ENCODE peak calls at places on chromosomes 1 and 21, in seven cellular contexts. N is neural progenitor cell, T is breast epithelium, J is GM12878, U is lower lobe of right lung, A is lower leg skin, X is cardiac muscle cell. M is an unnamed sample.
A peak's percentile ranks its signal among the peaks of the same experiment; 100 is the strongest.

GRCh38 chr1:21530368-21531016 is 21.3 kb downstream of the ALPL start:
- DNase-seq in N (peak; percentile 44), T (no peak), J (no peak), U (no peak), A (no peak), X (no peak), M (no peak)

GRCh38 chr1:229434641-229435051 is 752 bp upstream of the ACTA1 start:
- DNase-seq in N (peak; percentile 84), T (no peak), J (no peak), U (no peak), A (no peak), X (no peak), M (no peak)

GRCh38 chr1:17434016-17434415 is 5.5 kb downstream of the RCC2 start:
- DNase-seq in N (no peak), T (no peak), J (no peak), U (no peak), A (no peak), X (no peak), M (no peak)

GRCh38 chr1:152745289-152745704 is 12.5 kb upstream of the KPRP start:
- DNase-seq in N (no peak), T (no peak), J (no peak), U (no peak), A (no peak), X (no peak), M (no peak)

GRCh38 chr1:38013027-38013588 is 574 bp downstream of the UTP11 start:
- DNase-seq in N (no peak), T (no peak), J (no peak), U (peak; percentile 43), A (no peak), X (peak; percentile 76), M (peak; percentile 79)

GRCh38 chr1:24385160-24385939 is 28.2 kb downstream of the STPG1 start:
- DNase-seq in N (peak; percentile 43), T (peak; percentile 15), J (no peak), U (no peak), A (no peak), X (peak; percentile 58), M (peak; percentile 21)

GRCh38 chr1:8464377-8464776 is 146.5 kb downstream of the SLC45A1 start:
- DNase-seq in N (no peak), T (no peak), J (no peak), U (peak; percentile 76), A (no peak), X (no peak), M (no peak)

GRCh38 chr1:152162826-152163463 is 3.9 kb upstream of the RPTN start:
- DNase-seq in N (no peak), T (no peak), J (no peak), U (no peak), A (no peak), X (peak; percentile 80), M (peak; percentile 67)

GRCh38 chr1:91846007-91846620 is 39.8 kb downstream of the TGFBR3 start:
- DNase-seq in N (peak; percentile 28), T (no peak), J (no peak), U (no peak), A (peak; percentile 57), X (peak; percentile 86), M (peak; percentile 84)

GRCh38 chr21:37198989-37199924 is 67.9 kb downstream of the VPS26C start:
- DNase-seq in N (no peak), T (no peak), J (no peak), U (no peak), A (no peak), X (peak; percentile 42), M (peak; percentile 22)

GRCh38 chr21:22343721-22344120 is 1345.5 kb downstream of the NCAM2 start:
- DNase-seq in N (no peak), T (no peak), J (no peak), U (no peak), A (no peak), X (no peak), M (no peak)

GRCh38 chr1:1279028-1279427 is 1.2 kb upstream of the SCNN1D start:
- DNase-seq in N (no peak), T (no peak), J (no peak), U (no peak), A (no peak), X (no peak), M (no peak)

GRCh38 chr1:155261401-155261887 is 716 bp downstream of the SCAMP3 start:
- DNase-seq in N (no peak), T (no peak), J (no peak), U (no peak), A (no peak), X (no peak), M (no peak)

GRCh38 chr1:63787875-63788274 is 14.1 kb downstream of the ROR1 start:
- DNase-seq in N (peak; percentile 70), T (no peak), J (no peak), U (no peak), A (no peak), X (no peak), M (no peak)

GRCh38 chr21:33019885-33020557 is 5.7 kb upstream of the OLIG2 start:
- DNase-seq in N (peak; percentile 72), T (no peak), J (no peak), U (no peak), A (no peak), X (no peak), M (no peak)

GRCh38 chr1:169943963-169944526 is 50.3 kb upstream of the SCYL3 start:
- DNase-seq in N (no peak), T (no peak), J (no peak), U (no peak), A (no peak), X (no peak), M (no peak)

GRCh38 chr1:113456967-113457366 is 66.7 kb downstream of the MAGI3 start:
- DNase-seq in N (no peak), T (peak; percentile 17), J (no peak), U (no peak), A (peak; percentile 61), X (peak; percentile 93), M (peak; percentile 95)

GRCh38 chr21:19900149-19900548 is 1098.1 kb upstream of the NCAM2 start:
- DNase-seq in N (no peak), T (no peak), J (no peak), U (no peak), A (no peak), X (no peak), M (no peak)

GRCh38 chr1:182091083-182091482 is 29.6 kb upstream of the ZNF648 start:
- DNase-seq in N (no peak), T (no peak), J (no peak), U (no peak), A (no peak), X (no peak), M (no peak)

GRCh38 chr1:10965621-10966226 is 46.7 kb upstream of the TARDBP start:
- DNase-seq in N (no peak), T (no peak), J (peak; percentile 58), U (peak; percentile 86), A (no peak), X (peak; percentile 42), M (no peak)

DNA sequence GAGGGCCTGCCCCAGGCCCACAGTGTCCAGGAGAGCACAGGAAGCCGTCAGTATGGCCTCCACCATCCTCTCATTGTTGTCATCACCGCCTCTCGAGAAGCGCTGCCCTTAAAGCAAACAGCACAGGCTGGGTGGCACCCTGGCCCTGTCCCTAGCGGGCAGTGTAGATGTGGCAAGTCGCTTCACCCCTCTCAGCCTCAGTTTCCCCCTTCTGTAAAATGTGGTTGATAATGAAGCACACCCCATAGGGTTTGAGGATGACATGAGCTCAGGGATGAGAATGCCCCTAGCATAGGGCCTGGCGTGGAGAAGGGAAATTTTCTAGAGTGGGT is 13.4 kb downstream of the PLA2G2F start:
- DNase-seq in N (no peak), T (no peak), J (no peak), U (no peak), A (no peak), X (no peak), M (no peak)
- TF ChIP-seq CTCF in N (no peak), T (peak; percentile 0), J (no peak), U (no peak), A (no peak), X (peak; percentile 24), M (no peak)

GRCh38 chr1:242452573-242452972 is 71.9 kb downstream of the PLD5 start:
- DNase-seq in N (no peak), T (no peak), J (no peak), U (no peak), A (no peak), X (no peak), M (no peak)

GRCh38 chr1:242455052-242455361 is 69.5 kb downstream of the PLD5 start:
- DNase-seq in N (no peak), T (no peak), J (no peak), U (no peak), A (no peak), X (no peak), M (no peak)

GRCh38 chr1:242449211-242449610 is 75.3 kb downstream of the PLD5 start:
- DNase-seq in N (peak; percentile 13), T (no peak), J (no peak), U (no peak), A (no peak), X (no peak), M (no peak)

DNA sequence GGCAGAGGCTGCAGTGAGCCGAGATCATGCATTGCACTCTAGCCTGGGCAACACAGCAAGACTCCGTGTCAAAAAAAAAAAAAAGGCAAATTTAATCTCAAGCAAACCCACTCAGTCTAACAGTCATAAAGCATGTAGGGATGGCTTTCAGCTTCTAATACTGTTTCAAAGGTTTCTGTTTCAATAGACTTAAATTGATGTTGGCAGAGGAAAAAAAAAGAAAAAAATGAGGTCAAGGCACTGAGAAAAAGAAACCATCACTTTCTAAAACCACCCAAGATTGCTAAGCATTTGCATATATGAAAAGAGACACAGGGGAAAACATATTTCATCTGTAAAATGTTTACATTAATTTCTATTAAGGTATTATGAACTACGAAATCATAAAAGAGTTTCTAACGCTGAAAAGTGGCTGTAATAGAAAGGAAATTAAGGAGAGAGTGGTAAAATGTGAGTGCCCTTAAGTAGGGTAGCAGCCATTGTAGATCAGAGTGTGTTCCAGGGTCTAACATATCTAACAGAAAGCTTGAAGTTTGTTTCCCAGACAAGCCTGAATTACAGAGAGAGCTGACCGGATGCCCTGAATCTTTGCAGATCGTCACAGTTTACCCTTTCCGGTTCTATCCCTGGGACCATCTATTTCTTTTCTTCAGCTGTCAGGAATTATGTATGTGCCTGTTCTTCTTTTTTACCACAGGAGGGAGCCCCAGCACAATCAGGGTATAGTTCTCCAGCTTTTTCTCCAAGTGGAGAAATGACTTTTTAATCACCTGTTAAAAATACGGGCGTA is 70.0 kb downstream of the PLD5 start:
- DNase-seq in N (peak; percentile 57), T (no peak), J (no peak), U (no peak), A (no peak), X (peak; percentile 44), M (peak; percentile 47)
- H3K4me3 ChIP-seq in N (no peak overlapping the region), T (no peak overlapping the region), J (no peak overlapping the region), U (no peak overlapping the region), A (no peak overlapping the region), X (no peak overlapping the region), M (no peak overlapping the region)

DNA sequence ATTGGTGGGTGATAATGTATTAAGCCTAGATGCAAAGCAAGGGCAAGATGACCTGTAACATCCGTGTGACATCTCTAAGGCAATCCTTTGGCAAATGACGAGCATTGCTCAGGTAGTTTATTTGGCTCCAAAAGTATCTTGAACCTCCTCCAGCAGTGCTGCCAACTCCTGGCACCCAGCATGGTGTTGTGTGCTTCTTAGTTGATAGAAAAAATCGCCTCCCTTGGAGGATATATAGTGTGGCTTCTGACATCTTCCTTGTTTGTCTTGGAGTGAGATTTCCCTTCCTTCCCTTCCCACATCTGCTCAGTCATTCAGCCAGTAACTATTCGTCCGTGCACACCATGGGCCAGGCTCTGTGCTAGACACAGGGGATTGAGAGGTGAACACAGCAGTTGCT is 121.8 kb downstream of the TOMM20 start:
- DNase-seq in N (no peak), T (peak; percentile 78), J (no peak), U (no peak), A (no peak), X (no peak), M (no peak)
- TF ChIP-seq CTCF in N (no peak), T (no peak), J (no peak), U (no peak), A (no peak), X (no peak), M (no peak)

GRCh38 chr1:14924455-14925325 is 228.9 kb upstream of the TMEM51 start:
- DNase-seq in N (peak; percentile 65), T (peak; percentile 52), J (no peak), U (peak; percentile 69), A (no peak), X (peak; percentile 56), M (peak; percentile 23)
- H3K4me3 ChIP-seq in N (peak overlapping the region; percentile 62), T (peak overlapping the region; percentile 77), J (no peak overlapping the region), U (peak overlapping the region; percentile 76), A (peak overlapping the region; percentile 49), X (peak overlapping the region; percentile 71), M (peak overlapping the region; percentile 48)